ENCODE peak calls at places on chromosomes 16 and 17, in five cellular contexts. T is OCI-LY7, Y is heart right ventricle, E is aorta, D is prostate gland. N is an unnamed sample.

GRCh38 chr16:15961060-15961511 is 11.7 kb downstream of the ABCC1 start:
- DNase-seq in D (no peak), T (peak; percentile 30), E (no peak), Y (no peak), N (no peak)

GRCh38 chr17:61556224-61557188 is 34.5 kb downstream of the NACA2 start:
- DNase-seq in D (peak; percentile 25), E (no peak), Y (no peak), T (peak; percentile 38), N (no peak)

GRCh38 chr17:39777534-39778365 is 40.0 kb downstream of the GRB7 start:
- DNase-seq in Y (no peak), E (no peak), D (no peak), T (peak; percentile 63), N (no peak)

GRCh38 chr17:42675984-42676423 is 790 bp downstream of the PLEKHH3 start:
- DNase-seq in T (peak; percentile 27), D (peak; percentile 69), E (peak; percentile 90), Y (peak; percentile 74), N (peak; percentile 83)

GRCh38 chr17:41492771-41493170 is 3.1 kb upstream of the KRT36 start:
- DNase-seq in T (no peak), D (no peak), E (peak; percentile 41), Y (peak; percentile 33), N (no peak)

GRCh38 chr16:30407794-30408534 is 558 bp downstream of the ZNF771 start:
- DNase-seq in E (no peak), T (no peak), Y (no peak), D (no peak), N (no peak)

GRCh38 chr17:40538019-40538935 is 27.0 kb downstream of the CCR7 start:
- DNase-seq in D (peak; percentile 81), Y (peak; percentile 78), T (no peak), E (peak; percentile 89), N (peak; percentile 84)

GRCh38 chr17:76561799-76562268 is 22.0 kb downstream of the PRCD start:
- DNase-seq in E (no peak), T (no peak), D (no peak), Y (no peak), N (no peak)

GRCh38 chr16:65876200-65876498 is 490.3 kb upstream of the CDH5 start:
- DNase-seq in T (no peak), D (no peak), Y (no peak), E (no peak), N (no peak)

GRCh38 chr16:74844041-74844826 is 69.6 kb upstream of the FA2H start:
- DNase-seq in D (no peak), Y (no peak), E (no peak), T (no peak), N (no peak)

GRCh38 chr17:41335747-41336146 is 14.9 kb downstream of the KRT33A start:
- DNase-seq in Y (no peak), T (no peak), D (no peak), E (no peak), N (no peak)

GRCh38 chr17:37816951-37817350 is 72.1 kb upstream of the HNF1B start:
- DNase-seq in T (no peak), Y (no peak), D (peak; percentile 27), E (no peak), N (no peak)

GRCh38 chr17:36527851-36528250 is 6.8 kb downstream of the MYO19 start:
- DNase-seq in E (no peak), T (no peak), D (no peak), Y (no peak), N (no peak)

GRCh38 chr17:64320613-64321553 is 57.8 kb upstream of the TEX2 start:
- DNase-seq in E (no peak), T (peak; percentile 82), D (peak; percentile 41), Y (no peak), N (peak; percentile 65)

GRCh38 chr17:32492648-32493289 is 6.0 kb downstream of the CDK5R1 start:
- DNase-seq in D (no peak), T (no peak), Y (no peak), E (no peak), N (no peak)

GRCh38 chr16:27851586-27851985 is 211.9 kb downstream of the GSG1L start:
- DNase-seq in E (peak; percentile 22), D (no peak), Y (no peak), T (no peak), N (peak; percentile 24)

GRCh38 chr16:23466162-23466885 is 13.3 kb upstream of the COG7 start:
- DNase-seq in Y (no peak), E (peak; percentile 75), D (no peak), T (no peak), N (peak; percentile 85)

GRCh38 chr17:65794572-65794971 is 233.1 kb upstream of the AXIN2 start:
- DNase-seq in Y (no peak), T (peak; percentile 16), D (no peak), E (no peak), N (no peak)

GRCh38 chr16:21175397-21175796 is 16.9 kb downstream of the LDAF1 start:
- DNase-seq in Y (no peak), T (no peak), E (no peak), D (peak; percentile 62), N (no peak)

GRCh38 chr17:78838574-78839005 is 2.0 kb downstream of the USP36 start:
- DNase-seq in Y (no peak), D (peak; percentile 43), T (no peak), E (no peak), N (no peak)

GRCh38 chr16:10941127-10941933 is 938 bp downstream of the DEXI start:
- DNase-seq in E (no peak), T (no peak), D (no peak), Y (no peak), N (no peak)

GRCh38 chr17:39213852-39214251 is 11.9 kb downstream of the STAC2 start:
- DNase-seq in E (no peak), D (no peak), Y (no peak), T (no peak), N (no peak)

GRCh38 chr16:68311316-68311620 is 449 bp downstream of the PRMT7 start:
- DNase-seq in E (no peak), Y (no peak), T (no peak), D (no peak), N (no peak)

GRCh38 chr16:76193851-76194620 is 83.2 kb upstream of the CNTNAP4 start:
- DNase-seq in D (no peak), T (no peak), Y (no peak), E (no peak), N (no peak)

GRCh38 chr17:48244121-48244711 is 136.7 kb downstream of the SNX11 start:
- DNase-seq in T (peak; percentile 29), E (no peak), Y (no peak), D (no peak), N (no peak)

GRCh38 chr16:31265329-31266245 is 5.8 kb downstream of the ITGAM start:
- DNase-seq in T (no peak), D (no peak), Y (no peak), E (peak; percentile 72), N (peak; percentile 19)

GRCh38 chr17:77361986-77362620 is 221.3 kb downstream of the SEC14L1 start:
- DNase-seq in T (no peak), E (peak; percentile 67), D (no peak), Y (no peak), N (no peak)

GRCh38 chr17:40065041-40065770 is 2.4 kb downstream of the THRA start:
- DNase-seq in D (no peak), E (peak; percentile 80), T (no peak), Y (no peak), N (no peak)

GRCh38 chr16:276360-277077 is 775 bp upstream of the RGS11 start:
- DNase-seq in E (no peak), Y (no peak), D (no peak), T (no peak), N (no peak)

GRCh38 chr16:272633-273546 is 2.9 kb downstream of the RGS11 start:
- DNase-seq in Y (no peak), T (no peak), D (no peak), E (no peak), N (no peak)

GRCh38 chr16:275041-275621 is 613 bp downstream of the RGS11 start:
- DNase-seq in E (no peak), T (no peak), D (no peak), Y (peak; percentile 13), N (no peak)

GRCh38 chr16:273547-274421 is 2.0 kb downstream of the RGS11 start:
- DNase-seq in E (no peak), D (no peak), T (no peak), Y (no peak), N (no peak)

DNA sequence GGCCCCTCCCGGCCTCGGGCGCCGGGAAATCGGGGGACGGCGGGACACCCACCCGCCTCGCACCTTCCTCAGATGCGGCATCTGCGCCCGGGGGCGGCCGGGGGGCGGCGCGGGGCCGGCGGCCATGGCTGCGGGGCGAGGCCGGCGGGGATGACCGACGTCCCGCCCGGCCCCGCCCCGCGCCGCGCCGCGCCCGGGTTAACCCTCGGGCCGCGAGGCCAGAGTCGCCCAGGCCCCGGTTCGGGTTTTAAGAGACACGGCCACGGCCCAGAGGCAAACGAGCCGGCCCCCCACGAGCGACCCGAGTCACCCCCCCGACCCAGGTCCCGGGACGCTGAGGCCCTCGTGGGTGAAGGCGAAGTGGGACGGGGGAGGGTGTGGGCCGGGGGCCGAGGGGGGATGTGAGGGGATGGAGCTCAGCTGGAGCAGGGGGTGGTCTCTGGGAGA is at the start of gene RGS11:
- DNase-seq in E (no peak), D (no peak), Y (peak; percentile 27), T (no peak), N (no peak)
- H3K4me1 ChIP-seq in E (no peaks in the 10 kb centered on the region), D (peaks cover 6% of the 10 kb centered on the region), Y (no peaks in the 10 kb centered on the region), T (no peaks in the 10 kb centered on the region), N (peaks cover 7% of the 10 kb centered on the region)

GRCh38 chr17:50575581-50576210 is 15.2 kb downstream of the CACNA1G start:
- DNase-seq in D (no peak), T (no peak), E (no peak), Y (no peak), N (no peak)

GRCh38 chr17:50579399-50579798 is 18.9 kb downstream of the CACNA1G start:
- DNase-seq in Y (no peak), T (no peak), D (no peak), E (no peak), N (no peak)

GRCh38 chr17:50578173-50578572 is 17.7 kb downstream of the CACNA1G start:
- DNase-seq in Y (no peak), T (no peak), D (no peak), E (no peak), N (no peak)

GRCh38 chr17:50577451-50577954 is 17.0 kb downstream of the CACNA1G start:
- DNase-seq in E (no peak), Y (no peak), D (no peak), T (no peak), N (no peak)

GRCh38 chr17:50576864-50577263 is 16.3 kb downstream of the CACNA1G start:
- DNase-seq in Y (no peak), T (no peak), E (no peak), D (no peak), N (no peak)
- H3K4me3 ChIP-seq in Y (no peak overlapping the region), T (no peak overlapping the region), E (no peak overlapping the region), D (no peak overlapping the region), N (no peak overlapping the region)

DNA sequence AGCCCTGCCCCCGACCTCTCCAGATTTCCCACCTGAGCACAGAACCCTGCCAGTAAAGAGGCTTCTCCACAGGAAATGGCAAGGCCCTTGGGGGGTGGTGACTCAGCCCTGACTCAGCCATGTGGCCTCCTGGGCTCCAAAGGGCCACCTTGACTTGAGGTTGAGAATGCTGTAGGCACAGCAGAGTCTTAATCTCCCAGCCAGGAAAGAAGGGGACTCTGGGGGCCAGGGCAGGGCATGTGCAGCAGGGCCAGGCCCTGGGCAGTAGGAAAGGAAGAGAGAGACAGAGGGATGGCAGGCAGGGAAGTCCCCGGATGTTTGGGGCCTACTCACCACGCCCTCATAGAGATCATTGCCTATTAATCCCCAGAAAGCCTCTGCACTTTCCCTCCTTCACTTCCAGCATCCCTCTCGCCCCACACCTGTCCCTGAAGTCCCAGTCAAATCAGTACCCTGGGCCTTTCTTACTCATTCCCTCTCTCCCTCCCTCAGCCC is 4.8 kb upstream of the ITGA3 start:
- DNase-seq in D (no peak), T (no peak), E (no peak), Y (no peak), N (peak; percentile 49)
- H3K4me1 ChIP-seq in D (peaks cover 10% of the 10 kb centered on the region), T (peaks cover 28% of the 10 kb centered on the region), E (no peaks in the 10 kb centered on the region), Y (peaks cover 3% of the 10 kb centered on the region), N (peaks cover 4% of the 10 kb centered on the region)

GRCh38 chr16:57997528-57998265 is 2.8 kb downstream of the ZNF319 start:
- DNase-seq in Y (no peak), E (peak; percentile 64), D (no peak), T (no peak), N (no peak)
- H3K4me3 ChIP-seq in Y (no peak overlapping the region), E (no peak overlapping the region), D (no peak overlapping the region), T (no peak overlapping the region), N (no peak overlapping the region)